ENCODE peak calls at places on chromosomes 6 and 20, in eight cellular contexts. A is astrocyte, U is PC-3, Y is neural progenitor cell, P is HepG2, R is neuronal stem cell, B is HCT116, O is PC-9. Q is an unnamed sample.

GRCh38 chr6:141956046-141956761 is 176.5 kb upstream of the GJE1 start:
- DNase-seq in A (no peak), U (peak; percentile 5), Y (no peak), P (no peak), R (no peak), B (no peak), O (no peak), Q (no peak)

GRCh38 chr6:169907419-169908115 is 156.1 kb downstream of the ERMARD start:
- DNase-seq in A (no peak), U (no peak), Y (no peak), P (no peak), R (no peak), B (no peak), O (no peak), Q (no peak)

GRCh38 chr6:153698637-153699036 is 340.4 kb upstream of the OPRM1 start:
- DNase-seq in A (no peak), U (peak; percentile 19), Y (no peak), P (no peak), R (no peak), B (no peak), O (no peak), Q (no peak)

GRCh38 chr6:158799051-158799792 is 19.9 kb downstream of the EZR start:
- DNase-seq in A (peak; percentile 64), U (peak; percentile 58), Y (no peak), P (peak; percentile 72), R (no peak), B (no peak), O (no peak), Q (no peak)

GRCh38 chr6:166005846-166006592 is 161.6 kb downstream of the TBXT start:
- DNase-seq in A (peak; percentile 87), U (no peak), Y (peak; percentile 70), P (no peak), R (no peak), B (no peak), O (no peak), Q (peak; percentile 71)

GRCh38 chr20:34580588-34580940 is 22.0 kb downstream of the MAP1LC3A start:
- DNase-seq in A (no peak), U (no peak), Y (no peak), P (no peak), R (no peak), B (no peak), O (no peak), Q (no peak)

GRCh38 chr20:64220891-64221527 is 34.5 kb upstream of the PCMTD2 start:
- DNase-seq in A (no peak), U (no peak), Y (peak; percentile 19), P (peak; percentile 66), R (no peak), B (no peak), O (no peak), Q (no peak)

GRCh38 chr6:17381429-17382147 is 11.8 kb upstream of the CAP2 start:
- DNase-seq in A (peak; percentile 80), U (no peak), Y (no peak), P (no peak), R (no peak), B (no peak), O (no peak), Q (no peak)

GRCh38 chr6:135586844-135587243 is 89.3 kb upstream of the AHI1 start:
- DNase-seq in A (peak; percentile 96), U (peak; percentile 6), Y (no peak), P (no peak), R (no peak), B (no peak), O (no peak), Q (no peak)

GRCh38 chr6:6890400-6890858 is 217.3 kb upstream of the RREB1 start:
- DNase-seq in A (no peak), U (no peak), Y (peak; percentile 57), P (no peak), R (no peak), B (no peak), O (no peak), Q (no peak)

GRCh38 chr20:23152308-23152892 is 66.3 kb upstream of the CD93 start:
- DNase-seq in A (peak; percentile 59), U (no peak), Y (no peak), P (peak; percentile 90), R (no peak), B (no peak), O (no peak), Q (peak; percentile 55)

GRCh38 chr20:15951711-15952110 is 621.5 kb downstream of the KIF16B start:
- DNase-seq in A (no peak), U (peak; percentile 60), Y (no peak), P (no peak), R (no peak), B (no peak), O (no peak), Q (no peak)

GRCh38 chr6:147156799-147157382 is 47.3 kb upstream of the STXBP5 start:
- DNase-seq in A (peak; percentile 39), U (no peak), Y (no peak), P (no peak), R (no peak), B (no peak), O (no peak), Q (no peak)

GRCh38 chr6:163565140-163565539 is 150.6 kb downstream of the QKI start:
- DNase-seq in A (peak; percentile 48), U (no peak), Y (no peak), P (no peak), R (no peak), B (no peak), O (no peak), Q (no peak)

GRCh38 chr20:32297439-32297838 is 20.0 kb downstream of the KIF3B start:
- DNase-seq in A (no peak), U (no peak), Y (no peak), P (no peak), R (no peak), B (no peak), O (no peak), Q (no peak)

GRCh38 chr6:39357998-39358686 is 35.6 kb upstream of the KCNK16 start:
- DNase-seq in A (peak; percentile 39), U (peak; percentile 34), Y (no peak), P (no peak), R (no peak), B (no peak), O (no peak), Q (no peak)

GRCh38 chr20:17761612-17762011 is 61.8 kb downstream of the BANF2 start:
- DNase-seq in A (peak; percentile 4), U (no peak), Y (peak; percentile 22), P (no peak), R (no peak), B (peak; percentile 4), O (no peak), Q (no peak)

DNA sequence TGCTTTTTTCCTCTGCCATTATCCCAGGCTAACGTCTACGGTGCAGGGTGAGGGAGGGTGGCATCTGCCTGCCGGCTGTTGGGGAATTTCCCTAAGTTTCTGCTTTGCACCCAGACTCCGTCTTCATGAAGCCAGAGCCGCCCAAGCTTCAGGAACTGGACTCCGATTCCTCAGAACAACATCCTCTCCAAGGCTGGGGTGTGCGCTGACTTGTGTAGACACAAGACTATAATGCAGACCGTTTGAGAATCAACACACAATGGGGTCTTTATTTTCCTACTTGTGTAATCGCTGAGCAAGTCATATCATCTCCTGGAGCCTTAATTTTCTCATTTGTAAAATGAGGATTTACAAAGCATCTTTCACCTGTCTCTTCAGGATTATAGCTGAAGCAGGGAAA is 160.5 kb upstream of the AGPAT4 start:
- DNase-seq in A (peak; percentile 51), U (no peak), Y (no peak), P (no peak), R (no peak), B (no peak), O (no peak), Q (no peak)
- H2AFZ ChIP-seq in A (peak overlapping the region; percentile 65), U (peak overlapping the region; percentile 68), Y (peak overlapping the region; percentile 64), P (no peak overlapping the region), R (peak overlapping the region; percentile 75), B (peak overlapping the region; percentile 17), O (no peak overlapping the region), Q (no peak overlapping the region)

GRCh38 chr6:71419217-71419953 is 130.8 kb downstream of the OGFRL1 start:
- DNase-seq in A (no peak), U (peak; percentile 15), Y (no peak), P (no peak), R (no peak), B (no peak), O (no peak), Q (no peak)
- H2AFZ ChIP-seq in A (peak overlapping the region; percentile 87), U (peak overlapping the region; percentile 89), Y (peak overlapping the region; percentile 97), P (no peak overlapping the region), R (peak overlapping the region; percentile 91), B (no peak overlapping the region), O (peak overlapping the region; percentile 84), Q (no peak overlapping the region)

GRCh38 chr6:15089569-15090144 is 156.2 kb upstream of the JARID2 start:
- DNase-seq in A (no peak), U (peak; percentile 46), Y (no peak), P (no peak), R (no peak), B (no peak), O (peak; percentile 84), Q (no peak)

GRCh38 chr6:15088904-15089568 is 156.8 kb upstream of the JARID2 start:
- DNase-seq in A (no peak), U (no peak), Y (no peak), P (no peak), R (no peak), B (no peak), O (no peak), Q (no peak)

GRCh38 chr6:15090145-15090579 is 155.7 kb upstream of the JARID2 start:
- DNase-seq in A (no peak), U (peak; percentile 37), Y (peak; percentile 23), P (no peak), R (no peak), B (no peak), O (peak; percentile 80), Q (no peak)

GRCh38 chr6:15086273-15087158 is 159.4 kb upstream of the JARID2 start:
- DNase-seq in A (no peak), U (no peak), Y (no peak), P (no peak), R (no peak), B (no peak), O (peak; percentile 61), Q (no peak)

GRCh38 chr6:15087234-15087633 is 158.6 kb upstream of the JARID2 start:
- DNase-seq in A (no peak), U (no peak), Y (no peak), P (no peak), R (no peak), B (no peak), O (no peak), Q (no peak)
- H2AFZ ChIP-seq in A (no peak overlapping the region), U (no peak overlapping the region), Y (no peak overlapping the region), P (no peak overlapping the region), R (no peak overlapping the region), B (no peak overlapping the region), O (no peak overlapping the region), Q (no peak overlapping the region)

DNA sequence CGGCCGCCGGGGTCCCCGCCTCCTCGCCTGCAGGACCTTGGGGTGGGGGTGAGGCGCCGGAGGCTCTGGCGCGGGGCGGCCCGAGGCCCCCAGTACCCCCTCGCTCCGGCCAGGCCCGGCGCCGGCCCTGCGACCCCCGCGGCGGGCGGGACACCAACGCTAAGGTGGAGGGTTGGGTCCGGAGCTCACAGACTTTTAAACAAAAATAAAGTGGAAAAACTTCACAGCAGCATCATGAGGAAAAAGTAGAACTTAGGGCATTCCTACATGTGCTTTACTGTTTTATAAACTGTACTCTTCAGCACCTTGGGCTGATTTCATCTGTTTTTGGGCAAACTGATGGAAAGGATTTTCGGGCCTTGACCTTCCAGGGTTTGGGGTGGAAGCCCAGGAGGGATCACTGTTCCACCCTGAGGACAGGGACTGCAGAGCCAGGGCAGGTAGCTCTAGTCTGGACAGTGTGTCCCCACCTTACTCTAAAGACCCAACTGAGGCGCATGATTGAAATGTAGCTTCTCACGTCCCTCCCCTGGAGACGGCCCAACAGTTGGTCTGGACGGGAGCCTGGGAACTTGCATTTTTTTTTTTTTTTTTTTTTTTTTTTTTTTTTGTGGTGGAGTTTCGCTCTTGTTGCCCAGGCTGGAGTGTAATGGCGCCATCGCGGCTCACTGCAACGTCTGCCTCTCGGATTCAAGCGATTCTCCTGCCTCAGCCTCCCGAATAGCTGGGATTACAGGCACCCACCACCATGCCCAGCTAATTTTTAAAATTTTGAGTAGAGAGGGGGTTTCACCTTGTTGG is 708 bp downstream of the NELFCD start:
- DNase-seq in A (peak; percentile 11), U (peak; percentile 36), Y (no peak), P (peak; percentile 35), R (peak; percentile 15), B (no peak), O (no peak), Q (peak; percentile 36)
- H2AFZ ChIP-seq in A (peak overlapping the region; percentile 40), U (peak overlapping the region; percentile 90), Y (peak overlapping the region; percentile 19), P (no peak overlapping the region), R (peak overlapping the region; percentile 87), B (no peak overlapping the region), O (peak overlapping the region; percentile 80), Q (peak overlapping the region; percentile 65)

Q was measured in DND-41.